ENCODE peak calls at places on chromosomes 4 and X, in four cellular contexts. A is iris pigment epithelial cell; T is effector memory CD8-positive, alpha-beta T cell; O is dorsolateral prefrontal cortex. P is an unnamed sample.

GRCh38 chrX:40175416-40176255 is 77.9 kb upstream of the BCOR start:
- DNase-seq in A (peak), T (peak), O (peak), P (peak)

GRCh38 chr4:133638702-133639101 is 489.6 kb downstream of the PCDH10 start:
- DNase-seq in A (no peak), T (no peak), O (no peak), P (no peak)

GRCh38 chr4:75662626-75663025 is 10.6 kb downstream of the G3BP2 start:
- DNase-seq in A (no peak), T (no peak), O (no peak), P (no peak)

GRCh38 chrX:74525116-74525515 is 89.3 kb downstream of the RLIM start:
- DNase-seq in A (no peak), T (no peak), O (no peak), P (peak)

GRCh38 chrX:17488036-17488435 is 113.0 kb downstream of the NHS start:
- DNase-seq in A (peak), T (no peak), O (no peak), P (peak)

GRCh38 chrX:153818571-153819397 is 11.6 kb downstream of the PDZD4 start:
- DNase-seq in A (no peak), T (peak), O (no peak), P (no peak)

GRCh38 chr4:123673971-123674370 is 277.4 kb downstream of the SPRY1 start:
- DNase-seq in A (peak), T (no peak), O (no peak), P (peak)

GRCh38 chrX:28586891-28587635 is at the start of gene IL1RAPL1:
- DNase-seq in A (peak), T (no peak), O (peak), P (peak)

GRCh38 chrX:43969504-43970501 is 3.4 kb downstream of the NDP start:
- DNase-seq in A (peak), T (no peak), O (peak), P (peak)

GRCh38 chr4:153570228-153570973 is 104.2 kb downstream of the TMEM131L start:
- DNase-seq in A (no peak), T (no peak), O (no peak), P (no peak)

GRCh38 chrX:117743469-117744251 is 372.9 kb downstream of the KLHL13 start:
- DNase-seq in A (peak), T (no peak), O (no peak), P (peak)

GRCh38 chr4:106358899-106359298 is 9.7 kb downstream of the GIMD1 start:
- DNase-seq in A (peak), T (no peak), O (no peak), P (peak)

GRCh38 chr4:14749910-14750309 is 252.4 kb upstream of the CPEB2 start:
- DNase-seq in A (peak), T (no peak), O (peak), P (peak)

GRCh38 chr4:16225139-16225538 is 1.1 kb downstream of the TAPT1 start:
- DNase-seq in A (peak), T (no peak), O (no peak), P (peak)

GRCh38 chrX:108068121-108068520 is 23.2 kb downstream of the PSMD10 start:
- DNase-seq in A (no peak), T (no peak), O (no peak), P (no peak)

GRCh38 chrX:115622534-115622933 is 61.6 kb downstream of the PLS3 start:
- DNase-seq in A (no peak), T (no peak), O (no peak), P (no peak)

GRCh38 chr4:69104719-69105275 is 8.5 kb downstream of the UGT2B7 start:
- DNase-seq in A (no peak), T (no peak), O (no peak), P (no peak)

GRCh38 chr4:121339824-121340223 is 41.0 kb downstream of the QRFPR start:
- DNase-seq in A (no peak), T (no peak), O (no peak), P (no peak)

GRCh38 chrX:77622672-77623071 is 163.3 kb downstream of the ATRX start:
- DNase-seq in A (no peak), T (no peak), O (no peak), P (no peak)